ENCODE peak calls at places on chromosomes 12 and 14, in four cellular contexts. I, J, Q and T are unnamed samples.

GRCh38 chr12:52395761-52396434 is 10.2 kb downstream of the KRT82 start:
- DNase-seq in J (peak), Q (no peak), I (peak), T (peak)

GRCh38 chr12:48793696-48794095 is 4.8 kb upstream of the ADCY6 start:
- DNase-seq in I (no peak), J (no peak), Q (no peak), T (no peak)

GRCh38 chr12:41967668-41968649 is 176.7 kb downstream of the GXYLT1 start:
- DNase-seq in I (no peak), J (no peak), Q (no peak), T (peak)

GRCh38 chr14:103519043-103519836 is 3.4 kb downstream of the CKB start:
- DNase-seq in J (peak), Q (no peak), I (no peak), T (no peak)

GRCh38 chr12:119649202-119649808 is 18.6 kb upstream of the PRKAB1 start:
- DNase-seq in Q (no peak), J (peak), I (no peak), T (peak)

GRCh38 chr14:101844752-101845151 is 83.2 kb downstream of the PPP2R5C start:
- DNase-seq in J (no peak), I (no peak), Q (no peak), T (no peak)

GRCh38 chr14:99430491-99430890 is 50.2 kb downstream of the SETD3 start:
- DNase-seq in J (peak), Q (no peak), I (no peak), T (peak)

GRCh38 chr12:117658226-117658625 is 296.8 kb upstream of the NOS1 start:
- DNase-seq in J (no peak), I (no peak), Q (no peak), T (no peak)

GRCh38 chr14:27228053-27228452 is 630.2 kb upstream of the NOVA1 start:
- DNase-seq in J (no peak), I (no peak), Q (no peak), T (no peak)

GRCh38 chr14:58752782-58753181 is 115.0 kb downstream of the DACT1 start:
- DNase-seq in J (no peak), I (peak), Q (no peak), T (no peak)

GRCh38 chr14:58107947-58108552 is 44.0 kb downstream of the ARMH4 start:
- DNase-seq in I (peak), J (peak), Q (no peak), T (peak)

GRCh38 chr12:132560421-132560830 is 50.0 kb downstream of the LRCOL1 start:
- DNase-seq in J (peak), I (no peak), Q (no peak), T (peak)

GRCh38 chr12:2893007-2893406 is 2.3 kb downstream of the TULP3 start:
- DNase-seq in Q (no peak), J (no peak), I (peak), T (no peak)

GRCh38 chr12:92506891-92507290 is 195.9 kb upstream of the PLEKHG7 start:
- DNase-seq in J (no peak), Q (no peak), I (no peak), T (no peak)
- TF ChIP-seq FOXM1 in J (no peak), Q (no peak), I (no peak), T (no peak)

DNA sequence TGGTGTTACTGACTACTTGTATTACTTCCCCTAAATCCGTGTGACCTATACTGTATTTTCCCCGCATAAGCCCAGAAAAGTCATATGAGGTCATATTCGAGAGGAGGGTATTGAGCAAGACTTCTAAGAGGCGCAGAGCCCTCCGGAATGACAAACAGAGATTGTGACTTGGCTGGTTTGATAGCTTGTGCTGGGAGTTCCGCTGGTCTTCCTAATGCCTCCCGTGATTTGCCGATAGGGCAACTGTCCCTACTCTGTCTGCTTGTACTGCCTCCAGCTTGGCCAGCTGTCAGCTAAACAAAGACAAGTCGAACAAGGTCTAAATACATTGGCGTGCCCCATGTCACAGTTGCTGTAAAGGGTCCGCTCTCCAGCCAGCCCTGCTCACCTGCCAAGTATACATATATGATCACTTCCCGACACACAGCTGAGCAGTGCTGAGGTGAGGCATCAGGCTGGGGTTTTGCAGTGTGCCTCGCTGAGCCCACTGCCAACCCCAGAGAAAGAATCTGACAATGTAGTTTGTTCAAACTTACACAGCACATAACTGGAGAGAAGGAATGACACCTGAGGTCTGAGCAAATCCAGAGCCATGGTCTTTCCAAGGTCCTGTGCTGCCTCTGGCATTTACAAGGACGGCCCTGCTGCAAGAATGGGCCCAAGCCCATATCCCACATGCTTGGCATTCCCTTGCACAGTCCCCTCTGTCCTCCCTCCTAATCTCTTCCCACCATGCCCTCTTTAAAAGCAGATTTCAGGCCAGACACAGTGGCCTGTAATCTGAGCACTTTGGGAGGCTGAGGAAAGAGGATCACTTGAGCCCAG is 23.7 kb downstream of the LGMN start:
- DNase-seq in Q (no peak), I (peak), J (no peak), T (no peak)
- TF ChIP-seq FOXK2 in Q (no peak), I (no peak), J (no peak), T (no peak)

DNA sequence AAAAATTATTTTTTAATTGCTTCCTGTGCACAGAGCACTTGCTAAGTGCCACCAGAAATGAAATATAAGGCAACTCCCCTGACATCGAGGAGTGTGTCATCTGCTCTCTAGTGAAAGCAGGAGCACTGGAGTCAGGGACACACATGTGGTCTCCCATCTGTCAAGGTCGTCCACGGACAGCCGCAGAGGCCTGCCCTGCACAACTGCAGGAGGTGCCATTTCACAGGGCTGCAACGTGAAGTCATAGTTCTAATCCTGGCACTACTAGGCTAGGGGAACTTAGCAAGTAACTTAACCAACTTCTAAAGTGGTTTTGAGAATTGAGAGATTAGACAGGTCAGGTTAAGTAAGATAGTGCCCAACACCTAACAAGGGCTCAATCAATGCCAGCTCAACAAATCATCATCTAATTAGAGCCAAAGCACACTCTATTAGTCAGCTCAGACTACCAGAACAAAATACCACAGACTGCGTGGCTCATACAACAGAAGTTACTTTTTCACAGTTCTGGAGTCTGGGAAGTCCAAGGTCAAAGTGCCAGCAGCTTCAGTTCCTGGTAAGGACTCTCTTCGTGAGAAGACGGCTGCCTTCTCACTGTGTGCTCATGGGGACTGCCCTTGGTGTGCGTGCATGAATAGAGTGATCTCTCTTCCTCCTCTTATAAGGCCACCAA is 30.7 kb downstream of the FOXN3 start:
- DNase-seq in I (no peak), J (no peak), Q (peak), T (no peak)
- TF ChIP-seq FOXM1 in I (no peak), J (no peak), Q (no peak), T (no peak)

GRCh38 chr12:116376354-116377193 is 99.1 kb upstream of the MED13L start:
- DNase-seq in I (no peak), Q (no peak), J (no peak), T (no peak)
- TF ChIP-seq FOXK2 in I (no peak), Q (no peak), J (no peak), T (no peak)

GRCh38 chr12:23559268-23559753 is 390.2 kb downstream of the SOX5 start:
- DNase-seq in I (no peak), J (no peak), Q (no peak), T (no peak)
- TF ChIP-seq FOXM1 in I (no peak), J (peak), Q (no peak), T (no peak)